ENCODE peak calls at places on chromosomes 2 and 18, in six cellular contexts. J is activated B cell treated with CpG ODN at 0.5 μM for 24 hours, P is PC-3, W is H9, U is 8988T, M is KG1. K is an unnamed sample.
A peak's percentile ranks its signal among the peaks of the same experiment; 100 is the strongest.

GRCh38 chr2:128217671-128218070 is 101.0 kb downstream of the HS6ST1 start:
- DNase-seq in M (peak; percentile 11), P (peak; percentile 58), J (no peak), U (no peak), W (no peak), K (no peak)

GRCh38 chr18:11795916-11796315 is 55.3 kb upstream of the CHMP1B start:
- DNase-seq in U (no peak), M (no peak), W (no peak), P (no peak), J (no peak), K (no peak)

GRCh38 chr2:166044853-166045483 is 82.9 kb downstream of the SCN1A start:
- DNase-seq in U (no peak), P (no peak), W (no peak), M (no peak), J (no peak), K (no peak)

GRCh38 chr2:230774348-230774951 is 61.8 kb downstream of the CAB39 start:
- DNase-seq in W (no peak), M (no peak), P (peak; percentile 90), U (no peak), J (no peak), K (peak; percentile 94)

GRCh38 chr2:64213607-64214275 is 69.5 kb upstream of the PELI1 start:
- DNase-seq in J (no peak), P (no peak), M (no peak), W (no peak), U (no peak), K (no peak)

GRCh38 chr18:48714873-48715272 is 176.0 kb downstream of the CTIF start:
- DNase-seq in P (no peak), M (no peak), W (peak; percentile 57), J (no peak), U (no peak), K (no peak)

GRCh38 chr18:26190506-26190905 is 35.7 kb upstream of the TAF4B start:
- DNase-seq in U (no peak), M (no peak), J (peak; percentile 37), P (no peak), W (no peak), K (no peak)

GRCh38 chr2:23589220-23589647 is 204.3 kb downstream of the KLHL29 start:
- DNase-seq in J (no peak), P (no peak), M (no peak), U (no peak), W (no peak), K (no peak)

GRCh38 chr2:236169741-236170654 is 1.8 kb upstream of the GBX2 start:
- DNase-seq in M (no peak), J (no peak), W (no peak), U (peak; percentile 24), P (no peak), K (no peak)

GRCh38 chr18:62182220-62182619 is 4.6 kb downstream of the PIGN start:
- DNase-seq in W (no peak), P (no peak), U (no peak), M (no peak), J (no peak), K (no peak)

GRCh38 chr2:226660524-226660923 is 139.1 kb downstream of the IRS1 start:
- DNase-seq in J (no peak), U (no peak), P (peak; percentile 56), M (no peak), W (no peak), K (peak; percentile 82)

GRCh38 chr2:127614731-127615130 is 31.2 kb upstream of the GPR17 start:
- DNase-seq in P (peak; percentile 81), M (no peak), J (no peak), W (no peak), U (peak; percentile 8), K (peak; percentile 91)

GRCh38 chr2:102226612-102227351 is 40.0 kb downstream of the IL1RL2 start:
- DNase-seq in P (peak; percentile 45), U (no peak), W (no peak), J (no peak), M (peak; percentile 26), K (no peak)

GRCh38 chr18:50192903-50193795 is 1.8 kb downstream of the MYO5B start:
- DNase-seq in J (no peak), W (peak; percentile 36), P (peak; percentile 4), U (no peak), M (no peak), K (no peak)

GRCh38 chr2:152718909-152719645 is 657 bp downstream of the ARL6IP6 start:
- DNase-seq in P (peak; percentile 80), M (no peak), J (no peak), W (peak; percentile 64), U (no peak), K (peak; percentile 80)

GRCh38 chr2:216404010-216404618 is 8.2 kb upstream of the SMARCAL1 start:
- DNase-seq in J (no peak), U (no peak), P (peak; percentile 63), W (peak; percentile 44), M (peak; percentile 9), K (peak; percentile 68)

GRCh38 chr2:163236553-163236952 is 398.0 kb upstream of the KCNH7 start:
- DNase-seq in U (no peak), J (no peak), P (no peak), M (no peak), W (no peak), K (no peak)